ENCODE peak calls at places on chromosomes 3 and 15, in seven cellular contexts. D is B cell, S is H1, K is GM12891, H is Calu3, G is A549, O is non-pigmented ciliary epithelial cell. W is an unnamed sample.

GRCh38 chr3:74891312-74891711 is 276.9 kb upstream of the CNTN3 start:
- DNase-seq in S (no peak), K (no peak), O (no peak), G (no peak), D (no peak), H (no peak), W (no peak)

GRCh38 chr3:94187697-94188096 is 124.8 kb downstream of the NSUN3 start:
- DNase-seq in G (no peak), O (no peak), K (no peak), D (no peak), H (no peak), S (no peak), W (no peak)

GRCh38 chr3:57999423-58000115 is 8.7 kb upstream of the FLNB start:
- DNase-seq in K (no peak), D (no peak), G (peak; percentile 70), H (no peak), O (no peak), S (no peak), W (no peak)

GRCh38 chr15:96356494-96357455 is 26.3 kb downstream of the NR2F2 start:
- DNase-seq in G (peak; percentile 84), S (no peak), H (peak; percentile 96), K (peak; percentile 77), O (peak; percentile 48), D (no peak), W (peak; percentile 71)

GRCh38 chr3:192825657-192826200 is 91.9 kb downstream of the MB21D2 start:
- DNase-seq in H (peak; percentile 51), O (no peak), S (no peak), D (no peak), G (peak; percentile 40), K (no peak), W (no peak)

GRCh38 chr3:52827866-52828376 is 2.6 kb downstream of the ITIH4 start:
- DNase-seq in O (no peak), G (peak; percentile 37), H (peak; percentile 65), S (no peak), D (no peak), K (no peak), W (no peak)

GRCh38 chr3:58041826-58042324 is 33.7 kb downstream of the FLNB start:
- DNase-seq in D (no peak), G (no peak), S (no peak), H (no peak), K (peak; percentile 32), O (peak; percentile 88), W (no peak)

GRCh38 chr3:33067484-33067883 is 29.5 kb downstream of the GLB1 start:
- DNase-seq in S (no peak), G (no peak), K (no peak), H (peak; percentile 10), D (no peak), O (no peak), W (no peak)

GRCh38 chr15:31147943-31148621 is 46.6 kb upstream of the TRPM1 start:
- DNase-seq in H (no peak), S (no peak), K (no peak), D (no peak), G (no peak), O (no peak), W (no peak)

GRCh38 chr15:25862087-25862468 is 1.0 kb downstream of the ATP10A start:
- DNase-seq in H (no peak), S (no peak), G (peak; percentile 35), O (no peak), D (no peak), K (no peak), W (no peak)

GRCh38 chr3:117920240-117920923 is 1114.3 kb downstream of the IGSF11 start:
- DNase-seq in O (no peak), H (no peak), G (no peak), S (no peak), K (no peak), D (no peak), W (no peak)

GRCh38 chr3:39408493-39409372 is 2.2 kb downstream of the RPSA start:
- DNase-seq in S (no peak), O (no peak), D (no peak), K (no peak), H (no peak), G (no peak), W (peak; percentile 38)

GRCh38 chr3:10722921-10723320 is 93.1 kb upstream of the SLC6A11 start:
- DNase-seq in D (no peak), O (no peak), S (no peak), K (no peak), H (no peak), G (no peak), W (no peak)

GRCh38 chr3:86929046-86929445 is 61.9 kb downstream of the VGLL3 start:
- DNase-seq in K (no peak), G (peak; percentile 4), O (no peak), H (no peak), S (no peak), D (no peak), W (no peak)

GRCh38 chr3:182241777-182242556 is 530.2 kb downstream of the SOX2 start:
- DNase-seq in G (no peak), S (no peak), O (peak; percentile 38), K (no peak), H (no peak), D (no peak), W (no peak)

GRCh38 chr3:52526151-52526561 is 7.5 kb downstream of the NT5DC2 start:
- DNase-seq in O (no peak), S (no peak), K (no peak), D (no peak), G (no peak), H (no peak), W (no peak)

GRCh38 chr3:20023663-20024417 is 11.8 kb upstream of the PP2D1 start:
- DNase-seq in G (no peak), H (peak; percentile 45), S (no peak), O (no peak), K (no peak), D (no peak), W (no peak)

W was measured in stimulated activated CD4-positive, alpha-beta T cell treated with anti-CD3 and anti-CD28 coated beads, Interleukin-4, amount 100 ng/mL, for 1 hour.